ENCODE peak calls at places on chromosomes 7 and 10, in six cellular contexts. I is HCT116, V is DND-41, H is GM23338, Z is astrocyte, A is GM23248. G is an unnamed sample.

GRCh38 chr7:65798111-65799075 is 74.5 kb upstream of the VKORC1L1 start:
- DNase-seq in H (no peak), V (no peak), A (peak; percentile 82), I (no peak), Z (peak; percentile 89), G (peak; percentile 35)

GRCh38 chr10:124978376-124978725 is 36.4 kb downstream of the ZRANB1 start:
- DNase-seq in A (no peak), Z (no peak), I (no peak), H (no peak), V (no peak), G (no peak)

GRCh38 chr10:83343676-83344075 is 795.6 kb upstream of the GHITM start:
- DNase-seq in A (no peak), H (no peak), I (no peak), Z (peak; percentile 25), V (no peak), G (no peak)

GRCh38 chr7:84688671-84689070 is 494.1 kb upstream of the SEMA3A start:
- DNase-seq in I (no peak), Z (peak; percentile 59), H (no peak), A (peak; percentile 72), V (no peak), G (peak; percentile 15)

GRCh38 chr10:86652361-86653202 is 1.8 kb upstream of the OPN4 start:
- DNase-seq in I (no peak), Z (no peak), H (no peak), V (no peak), A (no peak), G (no peak)

GRCh38 chr10:117980216-117980615 is 66.5 kb downstream of the RAB11FIP2 start:
- DNase-seq in I (no peak), H (no peak), Z (peak; percentile 81), V (no peak), A (peak; percentile 88), G (peak; percentile 87)

GRCh38 chr10:10131984-10132383 is 885.7 kb upstream of the CELF2 start:
- DNase-seq in A (no peak), H (no peak), Z (no peak), V (no peak), I (no peak), G (no peak)

GRCh38 chr10:68604441-68604840 is 44.3 kb downstream of the TET1 start:
- DNase-seq in A (no peak), Z (peak; percentile 19), I (no peak), H (peak; percentile 21), V (no peak), G (no peak)

GRCh38 chr7:28478661-28479060 is 66.3 kb downstream of the CREB5 start:
- DNase-seq in H (no peak), V (no peak), Z (peak; percentile 76), A (peak; percentile 6), I (no peak), G (no peak)

GRCh38 chr7:39357648-39358047 is 208.6 kb upstream of the YAE1 start:
- DNase-seq in Z (no peak), A (no peak), H (peak; percentile 78), I (peak; percentile 2), V (peak; percentile 10), G (no peak)

GRCh38 chr7:131010029-131010705 is 276.2 kb upstream of the KLF14 start:
- DNase-seq in A (no peak), V (no peak), Z (no peak), H (no peak), I (no peak), G (no peak)

GRCh38 chr10:2885276-2885955 is 181.9 kb upstream of the PFKP start:
- DNase-seq in V (peak; percentile 61), Z (no peak), H (no peak), A (no peak), I (no peak), G (no peak)

GRCh38 chr10:62961951-62962523 is 145.9 kb upstream of the EGR2 start:
- DNase-seq in I (no peak), A (peak; percentile 40), H (no peak), Z (peak; percentile 27), V (no peak), G (peak; percentile 38)

GRCh38 chr10:23065549-23065948 is 29.8 kb upstream of the MSRB2 start:
- DNase-seq in V (no peak), Z (peak; percentile 79), A (peak; percentile 89), I (no peak), H (no peak), G (peak; percentile 67)

DNA sequence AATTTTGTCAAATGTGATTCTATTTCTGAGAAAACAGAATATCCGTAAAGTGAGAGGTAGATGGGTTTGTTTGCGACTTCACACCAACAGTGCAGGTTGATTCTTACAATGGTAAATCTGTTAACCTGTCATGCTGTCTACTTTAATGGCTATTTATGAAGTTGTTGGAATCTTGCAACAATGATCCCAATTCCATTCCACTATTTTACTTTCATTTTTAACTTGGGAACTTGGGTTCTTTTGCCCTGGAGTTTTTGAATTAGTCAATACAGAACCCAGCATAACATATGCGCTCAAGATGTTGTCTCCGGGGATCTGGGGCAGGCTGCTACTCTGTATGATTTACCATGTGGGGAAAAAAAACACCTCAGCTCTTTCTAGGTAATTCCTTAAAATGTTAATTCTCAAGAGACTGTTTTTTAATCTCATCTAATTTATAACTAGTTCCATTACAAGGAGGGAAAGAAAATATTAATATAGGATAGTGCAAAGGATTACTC is 1.2 kb downstream of the LGI1 start:
- DNase-seq in I (no peak), Z (no peak), V (no peak), A (peak; percentile 7), H (no peak), G (no peak)
- H3K4me3 ChIP-seq in I (no peak overlapping the region), Z (no peak overlapping the region), V (no peak overlapping the region), A (no peak overlapping the region), H (no peak overlapping the region), G (no peak overlapping the region)

GRCh38 chr7:512146-512510 is 7.5 kb downstream of the PDGFA start:
- DNase-seq in H (no peak), V (no peak), A (no peak), I (no peak), Z (no peak), G (no peak)

GRCh38 chr7:514651-515598 is 4.7 kb downstream of the PDGFA start:
- DNase-seq in V (peak; percentile 33), H (peak; percentile 85), I (no peak), Z (peak; percentile 43), A (no peak), G (no peak)

GRCh38 chr7:512541-513311 is 6.9 kb downstream of the PDGFA start:
- DNase-seq in Z (peak; percentile 57), V (no peak), I (no peak), A (no peak), H (no peak), G (no peak)

GRCh38 chr7:514242-514641 is 5.4 kb downstream of the PDGFA start:
- DNase-seq in I (no peak), Z (no peak), A (no peak), H (no peak), V (no peak), G (no peak)

GRCh38 chr7:513521-514166 is 6.0 kb downstream of the PDGFA start:
- DNase-seq in Z (peak; percentile 80), I (no peak), V (no peak), A (peak; percentile 38), H (peak; percentile 43), G (peak; percentile 9)
- TF ChIP-seq EZH2 in Z (no peak), I (no peak), V (no peak), A (no peak), H (no peak), G (no peak)

GRCh38 chr10:96295475-96295874 is 8.8 kb upstream of the DNTT start:
- DNase-seq in H (no peak), A (no peak), V (peak; percentile 70), Z (no peak), I (no peak), G (no peak)
- H3K4me2 ChIP-seq in H (no peak overlapping the region), A (no peak overlapping the region), V (peak overlapping the region; percentile 48), Z (no peak overlapping the region), I (no peak overlapping the region), G (no peak overlapping the region)

GRCh38 chr7:148242271-148242801 is 348.2 kb upstream of the C7orf33 start:
- DNase-seq in A (peak; percentile 75), Z (peak; percentile 2), I (peak; percentile 47), H (peak; percentile 89), V (peak; percentile 7), G (peak; percentile 85)
- H3K4me3 ChIP-seq in A (peak overlapping the region; percentile 40), Z (peak overlapping the region; percentile 9), I (no peak overlapping the region), H (no peak overlapping the region), V (no peak overlapping the region), G (peak overlapping the region; percentile 64)

GRCh38 chr7:69602522-69602921 is 4.2 kb downstream of the AUTS2 start:
- DNase-seq in H (no peak), V (no peak), Z (no peak), I (no peak), A (no peak), G (no peak)

GRCh38 chr7:69598081-69598486 is at the start of gene AUTS2:
- DNase-seq in Z (peak; percentile 78), A (peak; percentile 84), V (peak; percentile 95), I (no peak), H (peak; percentile 92), G (peak; percentile 4)

GRCh38 chr7:69598487-69599148 is 343 bp downstream of the AUTS2 start:
- DNase-seq in A (no peak), Z (peak; percentile 22), V (peak; percentile 70), I (no peak), H (peak; percentile 58), G (no peak)

GRCh38 chr7:69599211-69599878 is 1.1 kb downstream of the AUTS2 start:
- DNase-seq in I (no peak), V (peak; percentile 41), H (peak; percentile 75), Z (peak; percentile 8), A (peak; percentile 41), G (no peak)

DNA sequence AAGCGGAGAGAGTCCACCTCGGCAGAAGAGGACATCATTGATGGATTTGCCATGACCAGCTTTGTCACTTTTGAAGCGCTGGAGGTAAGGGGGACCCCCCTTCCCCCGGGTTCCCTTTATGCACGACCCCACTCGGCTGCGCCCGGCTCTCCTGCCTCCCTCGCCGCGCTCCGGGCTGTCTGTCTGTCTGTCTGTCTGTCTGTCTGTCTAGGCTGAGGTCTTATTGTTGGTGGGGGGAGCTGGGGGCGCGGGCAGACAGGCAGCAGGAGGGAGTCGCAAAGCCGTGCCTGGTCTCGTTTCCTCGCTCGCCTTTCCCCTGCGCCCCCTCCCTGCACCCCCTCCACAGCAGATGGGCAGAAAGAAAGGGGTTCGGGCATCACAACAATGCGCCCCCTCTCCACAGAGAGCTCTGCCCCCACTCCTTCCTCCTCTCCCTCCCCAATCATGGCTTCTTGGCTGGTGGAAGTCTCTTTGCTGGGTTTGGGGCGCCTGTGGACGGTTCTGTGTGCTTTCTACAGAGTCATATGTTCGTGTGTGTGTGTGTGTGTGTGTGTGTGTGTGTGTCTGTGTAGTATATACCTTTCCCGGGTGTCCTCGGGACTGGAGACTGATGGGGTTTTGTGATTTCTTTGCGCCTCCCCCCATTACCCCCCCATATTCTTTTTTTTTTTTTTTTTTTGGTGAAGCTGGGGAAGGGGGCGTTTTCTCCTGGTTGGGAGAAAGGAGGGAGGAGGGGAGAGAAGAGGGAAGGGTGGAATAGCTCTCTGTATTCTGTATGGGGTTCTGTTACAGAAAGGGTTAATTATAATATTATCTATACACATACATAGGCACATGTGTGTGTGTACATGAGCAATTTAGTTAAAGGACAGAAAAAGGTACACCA is 1.8 kb downstream of the AUTS2 start:
- DNase-seq in Z (peak; percentile 16), I (no peak), A (peak; percentile 15), V (peak; percentile 45), H (peak; percentile 53), G (no peak)
- TF ChIP-seq EZH2 in Z (no peak), I (no peak), A (no peak), V (no peak), H (peak; percentile 15), G (no peak)

DNA sequence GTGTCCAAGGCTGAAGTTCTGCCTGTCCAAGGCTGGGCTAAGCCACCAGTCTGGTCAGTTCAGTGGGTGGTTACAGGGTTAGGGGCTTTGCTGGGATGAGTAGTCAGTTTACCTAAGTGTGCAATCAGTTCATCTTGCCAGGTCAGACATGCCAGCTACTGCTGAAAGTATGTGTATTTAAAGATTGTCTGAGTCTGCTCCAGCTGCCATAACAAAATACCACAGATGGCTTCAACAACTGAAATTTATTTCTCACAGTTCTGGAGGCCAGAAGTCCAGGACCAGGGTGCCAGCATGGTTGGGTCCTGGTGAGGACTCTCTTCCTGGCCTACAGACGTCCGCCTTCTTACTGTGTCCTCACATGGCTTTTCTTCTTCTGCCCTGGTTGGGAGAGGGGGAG is 52.4 kb upstream of the TNS3 start:
- DNase-seq in I (no peak), Z (peak; percentile 73), A (peak; percentile 31), V (no peak), H (no peak), G (peak; percentile 61)
- H3K4me2 ChIP-seq in I (no peak overlapping the region), Z (peak overlapping the region; percentile 23), A (no peak overlapping the region), V (no peak overlapping the region), H (no peak overlapping the region), G (peak overlapping the region; percentile 84)